ENCODE peak calls at places on chromosome 16, in nine cellular contexts. L is HFFc6; G is testis; Q is activated CD4-positive, alpha-beta T cell treated with anti-CD3 and anti-CD28 coated beads, Interleukin-2, amount 50 U/mL, for 1 hour; T is smooth muscle cell of the brain vasculature; D is heart right ventricle; H is activated CD8-positive, alpha-beta T cell treated with anti-CD3 and anti-CD28 coated beads for 36 hours; E is stimulated activated CD4-positive, alpha-beta T cell treated with anti-CD3 and anti-CD28 coated beads, Interleukin-1b, Interleukin-23, amount 100 ng/mL, for 24 hours; J is stimulated activated CD8-positive, alpha-beta memory T cell treated with anti-CD3 and anti-CD28 coated beads, Interleukin-15, amount 100 ng/mL, for 48 hours. Z is an unnamed sample.

GRCh38 chr16:57955572-57955971 is 15.4 kb downstream of the CNGB1 start:
- DNase-seq in L (no peak), G (peak), Q (no peak), T (no peak), D (peak), H (no peak), E (no peak), J (no peak), Z (no peak)

GRCh38 chr16:29023279-29024278 is 38.7 kb downstream of the LAT start:
- DNase-seq in L (no peak), G (no peak), Q (no peak), T (no peak), D (no peak), H (peak), E (no peak), J (no peak), Z (no peak)

GRCh38 chr16:5504028-5504758 is 406.6 kb upstream of the EEF2KMT start:
- DNase-seq in L (peak), G (no peak), Q (no peak), T (no peak), D (no peak), H (no peak), E (no peak), J (no peak), Z (no peak)

GRCh38 chr16:25007284-25007984 is 7.7 kb downstream of the ARHGAP17 start:
- DNase-seq in L (peak), G (no peak), Q (no peak), T (no peak), D (no peak), H (peak), E (no peak), J (no peak), Z (no peak)

GRCh38 chr16:53931946-53932345 is 228.0 kb downstream of the FTO start:
- DNase-seq in L (no peak), G (no peak), Q (no peak), T (no peak), D (no peak), H (no peak), E (no peak), J (no peak), Z (no peak)

GRCh38 chr16:78957328-78958100 is 643.0 kb downstream of the MAF start:
- DNase-seq in L (no peak), G (peak), Q (no peak), T (no peak), D (no peak), H (no peak), E (peak), J (peak), Z (no peak)

GRCh38 chr16:19419691-19420060 is 2.0 kb downstream of the TMC5 start:
- DNase-seq in L (no peak), G (no peak), Q (no peak), T (no peak), D (no peak), H (no peak), E (no peak), J (no peak), Z (no peak)

GRCh38 chr16:4309833-4310266 is 6.0 kb upstream of the GLIS2 start:
- DNase-seq in L (peak), G (peak), Q (peak), T (peak), D (peak), H (peak), E (no peak), J (peak), Z (peak)

GRCh38 chr16:58732545-58733247 is 1.4 kb downstream of the GOT2 start:
- DNase-seq in L (peak), G (no peak), Q (no peak), T (no peak), D (no peak), H (peak), E (no peak), J (no peak), Z (no peak)

GRCh38 chr16:73713817-73714495 is 582.7 kb upstream of the PSMD7 start:
- DNase-seq in L (peak), G (peak), Q (no peak), T (no peak), D (peak), H (peak), E (no peak), J (no peak), Z (no peak)

GRCh38 chr16:48511716-48512115 is 98.3 kb downstream of the N4BP1 start:
- DNase-seq in L (no peak), G (no peak), Q (no peak), T (no peak), D (no peak), H (no peak), E (no peak), J (no peak), Z (no peak)

GRCh38 chr16:50695017-50696000 is 1.9 kb downstream of the NOD2 start:
- DNase-seq in L (no peak), G (peak), Q (no peak), T (no peak), D (no peak), H (no peak), E (no peak), J (no peak), Z (no peak)

GRCh38 chr16:82033006-82033405 is 2.0 kb upstream of the HSD17B2 start:
- DNase-seq in L (no peak), G (no peak), Q (no peak), T (no peak), D (no peak), H (no peak), E (no peak), J (no peak), Z (no peak)

GRCh38 chr16:66382966-66383299 is 16.4 kb downstream of the CDH5 start:
- DNase-seq in L (peak), G (no peak), Q (no peak), T (no peak), D (no peak), H (no peak), E (no peak), J (no peak), Z (no peak)

GRCh38 chr16:31464781-31465260 is 5.5 kb downstream of the ARMC5 start:
- DNase-seq in L (no peak), G (no peak), Q (no peak), T (no peak), D (no peak), H (no peak), E (no peak), J (no peak), Z (no peak)

GRCh38 chr16:53415504-53415903 is 18.8 kb upstream of the RBL2 start:
- DNase-seq in L (no peak), G (no peak), Q (no peak), T (no peak), D (no peak), H (no peak), E (no peak), J (no peak), Z (no peak)

GRCh38 chr16:23384878-23385277 is 68.1 kb downstream of the COG7 start:
- DNase-seq in L (no peak), G (no peak), Q (no peak), T (no peak), D (no peak), H (no peak), E (no peak), J (no peak), Z (no peak)

Z was measured in CD4-positive, CD25-positive, alpha-beta regulatory T cell.